ENCODE peak calls at places on chromosomes 5 and 9, in ten cellular contexts. U, E, O, H, D, X, A, R, V and F are unnamed samples.
A peak's percentile ranks its signal among the peaks of the same experiment; 100 is the strongest.

GRCh38 chr5:134600600-134600999 is 32.0 kb downstream of the SAR1B start:
- DNase-seq in U (no peak), E (no peak), O (no peak), H (no peak), D (no peak), X (no peak), A (no peak), R (no peak), V (no peak), F (no peak)

GRCh38 chr9:75851917-75852316 is 38.6 kb upstream of the PCSK5 start:
- DNase-seq in U (no peak), E (peak; percentile 13), O (no peak), H (no peak), D (no peak), X (no peak), A (no peak), R (no peak), V (no peak), F (no peak)

GRCh38 chr5:122295138-122295537 is 16.9 kb upstream of the SNCAIP start:
- DNase-seq in U (no peak), E (no peak), O (no peak), H (no peak), D (no peak), X (no peak), A (no peak), R (no peak), V (no peak), F (no peak)

GRCh38 chr5:107426209-107426608 is 244.5 kb downstream of the EFNA5 start:
- DNase-seq in U (no peak), E (no peak), O (no peak), H (no peak), D (no peak), X (no peak), A (no peak), R (no peak), V (no peak), F (no peak)

GRCh38 chr9:117160254-117160653 is 254.6 kb downstream of the ASTN2 start:
- DNase-seq in U (no peak), E (no peak), O (no peak), H (no peak), D (no peak), X (no peak), A (no peak), R (no peak), V (no peak), F (no peak)

GRCh38 chr9:72936266-72936665 is 16.6 kb downstream of the ALDH1A1 start:
- DNase-seq in U (no peak), E (no peak), O (no peak), H (no peak), D (no peak), X (no peak), A (no peak), R (no peak), V (no peak), F (no peak)

GRCh38 chr9:37528652-37529072 is 42.9 kb downstream of the POLR1E start:
- DNase-seq in U (no peak), E (no peak), O (no peak), H (no peak), D (no peak), X (no peak), A (no peak), R (no peak), V (peak; percentile 74), F (no peak)

GRCh38 chr5:37839441-37840035 is 303 bp downstream of the GDNF start:
- DNase-seq in U (no peak), E (peak; percentile 25), O (no peak), H (peak; percentile 72), D (no peak), X (peak; percentile 86), A (no peak), R (no peak), V (peak; percentile 33), F (no peak)

GRCh38 chr5:35856186-35857003 is at the start of gene IL7R:
- DNase-seq in U (no peak), E (no peak), O (no peak), H (no peak), D (peak; percentile 31), X (no peak), A (no peak), R (no peak), V (peak; percentile 94), F (no peak)

GRCh38 chr9:115292584-115293271 is 174.8 kb upstream of the TNC start:
- DNase-seq in U (no peak), E (no peak), O (no peak), H (no peak), D (no peak), X (no peak), A (no peak), R (no peak), V (no peak), F (no peak)

GRCh38 chr5:15249152-15249551 is 250.8 kb upstream of the FBXL7 start:
- DNase-seq in U (no peak), E (no peak), O (no peak), H (no peak), D (no peak), X (no peak), A (no peak), R (no peak), V (no peak), F (no peak)

GRCh38 chr9:132787748-132788159 is 90.3 kb downstream of the AK8 start:
- DNase-seq in U (no peak), E (no peak), O (no peak), H (no peak), D (no peak), X (no peak), A (no peak), R (no peak), V (no peak), F (no peak)

GRCh38 chr9:137487454-137488329 is 28.6 kb upstream of the NSMF start:
- DNase-seq in U (no peak), E (no peak), O (no peak), H (no peak), D (no peak), X (no peak), A (no peak), R (no peak), V (no peak), F (no peak)

GRCh38 chr5:106876665-106877194 is 794.0 kb downstream of the EFNA5 start:
- DNase-seq in U (no peak), E (no peak), O (no peak), H (no peak), D (no peak), X (no peak), A (no peak), R (no peak), V (peak; percentile 24), F (no peak)

GRCh38 chr5:145237843-145238242 is 597.3 kb downstream of the PRELID2 start:
- DNase-seq in U (no peak), E (peak; percentile 34), O (no peak), H (peak; percentile 46), D (no peak), X (no peak), A (no peak), R (no peak), V (peak; percentile 56), F (no peak)

GRCh38 chr5:110757118-110757729 is 18.4 kb downstream of the SLC25A46 start:
- DNase-seq in U (no peak), E (no peak), O (no peak), H (no peak), D (no peak), X (no peak), A (peak; percentile 2), R (no peak), V (peak; percentile 66), F (peak; percentile 29)

GRCh38 chr9:135223831-135224230 is 136.4 kb downstream of the OLFM1 start:
- DNase-seq in U (no peak), E (no peak), O (no peak), H (no peak), D (no peak), X (no peak), A (no peak), R (no peak), V (no peak), F (peak; percentile 24)

GRCh38 chr5:149161026-149161687 is 19.9 kb downstream of the ABLIM3 start:
- DNase-seq in U (no peak), E (no peak), O (no peak), H (no peak), D (no peak), X (no peak), A (no peak), R (no peak), V (no peak), F (no peak)

GRCh38 chr9:101462558-101462957 is 27.0 kb upstream of the ALDOB start:
- DNase-seq in U (no peak), E (no peak), O (no peak), H (no peak), D (no peak), X (peak; percentile 54), A (no peak), R (no peak), V (no peak), F (no peak)

GRCh38 chr5:104412649-104413240 is 850.2 kb upstream of the NUDT12 start:
- DNase-seq in U (no peak), E (no peak), O (no peak), H (peak; percentile 18), D (no peak), X (no peak), A (no peak), R (no peak), V (peak; percentile 15), F (no peak)

GRCh38 chr5:82815871-82816270 is 261.3 kb downstream of the TMEM167A start:
- DNase-seq in U (no peak), E (no peak), O (no peak), H (no peak), D (no peak), X (no peak), A (no peak), R (no peak), V (no peak), F (no peak)

GRCh38 chr5:1110930-1111726 is 735 bp downstream of the SLC12A7 start:
- DNase-seq in U (no peak), E (peak; percentile 32), O (no peak), H (no peak), D (peak; percentile 8), X (peak; percentile 67), A (peak; percentile 14), R (no peak), V (peak; percentile 32), F (no peak)

GRCh38 chr5:34740306-34740891 is 84.3 kb downstream of the RAI14 start:
- DNase-seq in U (no peak), E (no peak), O (peak; percentile 34), H (peak; percentile 29), D (no peak), X (no peak), A (no peak), R (no peak), V (no peak), F (no peak)

GRCh38 chr9:130284690-130285089 is 19.1 kb downstream of the HMCN2 start:
- DNase-seq in U (no peak), E (no peak), O (no peak), H (no peak), D (no peak), X (no peak), A (no peak), R (no peak), V (no peak), F (no peak)

GRCh38 chr9:127162046-127162445 is 39.6 kb upstream of the ANGPTL2 start:
- DNase-seq in U (no peak), E (no peak), O (no peak), H (no peak), D (no peak), X (no peak), A (no peak), R (no peak), V (peak; percentile 98), F (no peak)

GRCh38 chr5:178293400-178293799 is 60.8 kb upstream of the PHYKPL start:
- DNase-seq in U (no peak), E (no peak), O (no peak), H (peak; percentile 6), D (no peak), X (no peak), A (no peak), R (no peak), V (no peak), F (peak; percentile 59)

GRCh38 chr9:110886832-110887231 is 151.4 kb downstream of the LPAR1 start:
- DNase-seq in U (no peak), E (no peak), O (no peak), H (no peak), D (no peak), X (no peak), A (no peak), R (no peak), V (no peak), F (no peak)

GRCh38 chr9:71897573-71897972 is 13.4 kb downstream of the ABHD17B start:
- DNase-seq in U (no peak), E (no peak), O (no peak), H (no peak), D (peak; percentile 32), X (no peak), A (no peak), R (no peak), V (peak; percentile 90), F (no peak)